ENCODE peak calls at places on chromosomes 4 and X, in seven cellular contexts. Y, H, C, T, B, P and G are unnamed samples.

GRCh38 chr4:151853034-151853433 is 92.2 kb upstream of the GATB start:
- DNase-seq in P (no peak), C (no peak), B (no peak), Y (no peak), T (no peak), H (no peak), G (no peak)

GRCh38 chrX:115330498-115331138 is 41.1 kb downstream of the LUZP4 start:
- DNase-seq in Y (peak; percentile 77), P (peak; percentile 67), C (peak; percentile 59), H (peak; percentile 64), B (peak; percentile 71), T (peak; percentile 83), G (peak; percentile 79)

GRCh38 chr4:15232725-15233597 is 194.9 kb upstream of the C1QTNF7 start:
- DNase-seq in T (no peak), H (no peak), Y (peak; percentile 68), C (no peak), B (peak; percentile 68), P (no peak), G (no peak)

GRCh38 chrX:3175659-3176438 is 134.6 kb downstream of the ARSF start:
- DNase-seq in P (no peak), H (no peak), C (peak; percentile 1), T (no peak), B (peak; percentile 68), Y (peak; percentile 61), G (no peak)

GRCh38 chrX:25017667-25018247 is 2.0 kb upstream of the ARX start:
- DNase-seq in C (no peak), Y (no peak), P (peak; percentile 44), B (no peak), H (no peak), T (no peak), G (peak; percentile 75)

GRCh38 chr4:147102596-147102995 is 156.9 kb upstream of the TTC29 start:
- DNase-seq in Y (peak; percentile 85), P (no peak), C (no peak), T (no peak), B (no peak), H (no peak), G (no peak)

GRCh38 chr4:122434285-122434684 is 22.2 kb downstream of the IL2 start:
- DNase-seq in B (no peak), T (no peak), Y (no peak), P (no peak), H (no peak), C (no peak), G (no peak)

GRCh38 chr4:139606600-139607301 is 50.7 kb upstream of the SETD7 start:
- DNase-seq in H (no peak), Y (peak; percentile 44), P (no peak), T (peak; percentile 76), C (peak; percentile 33), B (peak; percentile 77), G (no peak)

GRCh38 chrX:139194571-139195280 is 335.8 kb upstream of the F9 start:
- DNase-seq in T (no peak), P (no peak), Y (no peak), B (peak; percentile 73), C (peak; percentile 69), H (peak; percentile 48), G (peak; percentile 44)

GRCh38 chr4:101669832-101670188 is 120.7 kb upstream of the BANK1 start:
- DNase-seq in H (no peak), Y (no peak), T (no peak), C (no peak), P (no peak), B (no peak), G (no peak)

GRCh38 chr4:52551487-52551886 is 107.6 kb downstream of the USP46 start:
- DNase-seq in H (no peak), P (no peak), C (no peak), T (no peak), B (no peak), Y (no peak), G (no peak)

GRCh38 chrX:68693481-68694410 is 46.3 kb downstream of the STARD8 start:
- DNase-seq in H (peak; percentile 90), C (peak; percentile 87), P (peak; percentile 90), T (no peak), B (peak; percentile 73), Y (peak; percentile 41), G (peak; percentile 90)

GRCh38 chr4:124980276-124980752 is 267.8 kb upstream of the ANKRD50 start:
- DNase-seq in B (peak; percentile 87), H (no peak), Y (peak; percentile 5), T (no peak), C (no peak), P (no peak), G (no peak)

GRCh38 chr4:112266823-112267222 is 18.9 kb downstream of the TIFA start:
- DNase-seq in T (peak; percentile 57), H (no peak), B (peak; percentile 71), P (peak; percentile 12), C (peak; percentile 18), Y (peak; percentile 62), G (peak; percentile 18)

GRCh38 chr4:156941940-156942548 is 29.6 kb downstream of the PDGFC start:
- DNase-seq in C (no peak), B (no peak), P (no peak), T (no peak), H (peak; percentile 53), Y (peak; percentile 97), G (peak; percentile 71)

GRCh38 chr4:87802858-87803257 is 3.5 kb downstream of the IBSP start:
- DNase-seq in C (no peak), P (no peak), T (no peak), H (no peak), Y (no peak), B (no peak), G (no peak)

GRCh38 chr4:152591361-152591760 is 55.5 kb upstream of the FBXW7 start:
- DNase-seq in T (no peak), Y (peak; percentile 65), P (no peak), C (peak; percentile 5), H (peak; percentile 85), B (peak; percentile 71), G (peak; percentile 74)

GRCh38 chr4:14404730-14405129 is 597.6 kb upstream of the CPEB2 start:
- DNase-seq in B (no peak), T (no peak), P (no peak), Y (peak; percentile 83), C (no peak), H (no peak), G (no peak)

GRCh38 chr4:1540601-1541375 is 134.5 kb upstream of the NKX1-1 start:
- DNase-seq in P (no peak), C (peak; percentile 23), H (no peak), B (no peak), Y (no peak), T (no peak), G (no peak)

GRCh38 chr4:81565137-81565870 is 93.6 kb upstream of the RASGEF1B start:
- DNase-seq in B (peak; percentile 59), P (no peak), H (no peak), C (peak; percentile 3), T (no peak), Y (peak; percentile 37), G (peak; percentile 34)

GRCh38 chr4:8852118-8852704 is 19.4 kb downstream of the HMX1 start:
- DNase-seq in B (no peak), Y (no peak), C (no peak), T (no peak), P (no peak), H (no peak), G (no peak)

GRCh38 chrX:31057291-31057690 is 14.6 kb downstream of the FTHL17 start:
- DNase-seq in T (no peak), P (no peak), H (no peak), Y (no peak), B (no peak), C (no peak), G (no peak)

GRCh38 chrX:108270739-108271396 is 167.4 kb downstream of the COL4A6 start:
- DNase-seq in Y (peak; percentile 59), T (no peak), P (no peak), C (no peak), H (no peak), B (peak; percentile 33), G (no peak)

GRCh38 chrX:77742788-77743476 is 43.1 kb downstream of the ATRX start:
- DNase-seq in H (no peak), T (no peak), C (no peak), B (peak; percentile 66), P (no peak), Y (no peak), G (no peak)

GRCh38 chr4:133102612-133103409 is 46.3 kb upstream of the PCDH10 start:
- DNase-seq in T (no peak), H (no peak), Y (no peak), P (no peak), C (no peak), B (no peak), G (peak; percentile 4)
- H3K79me2 ChIP-seq in T (no peaks in the 10 kb centered on the region), H (no peaks in the 10 kb centered on the region), Y (no peaks in the 10 kb centered on the region), P (no peaks in the 10 kb centered on the region), C (no peaks in the 10 kb centered on the region), B (no peaks in the 10 kb centered on the region), G (no peaks in the 10 kb centered on the region)

GRCh38 chrX:7115557-7115956 is 32.0 kb upstream of the STS start:
- DNase-seq in T (no peak), Y (peak; percentile 68), P (no peak), C (no peak), H (no peak), B (no peak), G (no peak)
- H3K79me2 ChIP-seq in T (peaks cover 67% of the 10 kb centered on the region), Y (peaks cover 10% of the 10 kb centered on the region), P (peaks cover 23% of the 10 kb centered on the region), C (peaks cover 31% of the 10 kb centered on the region), H (peaks cover 3% of the 10 kb centered on the region), B (peaks cover 13% of the 10 kb centered on the region), G (peaks cover 5% of the 10 kb centered on the region)

GRCh38 chr4:37938208-37938607 is 22.0 kb upstream of the PTTG2 start:
- DNase-seq in C (no peak), B (no peak), P (no peak), H (no peak), T (no peak), Y (no peak), G (no peak)

GRCh38 chr4:37936889-37937498 is 23.2 kb upstream of the PTTG2 start:
- DNase-seq in T (no peak), Y (no peak), H (no peak), B (no peak), P (no peak), C (no peak), G (no peak)

GRCh38 chr4:37935026-37935425 is 25.2 kb upstream of the PTTG2 start:
- DNase-seq in P (no peak), B (no peak), H (no peak), T (no peak), C (no peak), Y (no peak), G (no peak)

GRCh38 chr4:37934096-37934495 is 26.1 kb upstream of the PTTG2 start:
- DNase-seq in C (no peak), B (no peak), P (no peak), H (no peak), Y (no peak), T (no peak), G (no peak)

DNA sequence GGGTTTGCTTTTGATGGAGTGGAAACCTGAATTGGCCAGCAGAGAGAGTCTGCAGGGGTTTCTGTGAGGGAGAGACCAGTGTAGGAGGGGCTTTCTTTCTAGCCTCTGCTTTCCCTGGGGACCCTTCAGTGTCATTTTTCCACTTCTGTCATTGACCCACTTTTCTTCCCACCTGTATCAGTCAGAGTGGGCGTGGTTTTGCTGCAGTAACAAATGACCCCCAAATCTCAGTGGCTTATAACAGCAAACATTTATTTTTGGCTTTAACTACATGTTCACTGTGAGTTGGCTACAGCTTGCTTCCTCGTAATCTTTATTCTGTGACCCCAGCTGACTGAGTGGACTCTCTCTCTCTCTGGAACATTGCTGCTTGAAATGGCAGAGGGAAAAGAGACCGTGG is 25.6 kb upstream of the PTTG2 start:
- DNase-seq in Y (no peak), T (no peak), H (no peak), C (no peak), P (no peak), B (no peak), G (no peak)
- H3K79me2 ChIP-seq in Y (no peaks in the 10 kb centered on the region), T (no peaks in the 10 kb centered on the region), H (no peaks in the 10 kb centered on the region), C (no peaks in the 10 kb centered on the region), P (no peaks in the 10 kb centered on the region), B (no peaks in the 10 kb centered on the region), G (no peaks in the 10 kb centered on the region)

GRCh38 chr4:113444386-113444785 is 317.2 kb downstream of the CAMK2D start:
- DNase-seq in H (no peak), P (no peak), T (no peak), Y (peak; percentile 85), B (peak; percentile 64), C (no peak), G (no peak)
- H3K79me2 ChIP-seq in H (no peaks in the 10 kb centered on the region), P (no peaks in the 10 kb centered on the region), T (no peaks in the 10 kb centered on the region), Y (no peaks in the 10 kb centered on the region), B (no peaks in the 10 kb centered on the region), C (no peaks in the 10 kb centered on the region), G (no peaks in the 10 kb centered on the region)